ENCODE peak calls at places on chromosomes 2 and 18, in four cellular contexts. B is tibial artery; G is CD4-positive, alpha-beta memory T cell; N is A549. L is an unnamed sample.
A peak's percentile ranks its signal among the peaks of the same experiment; 100 is the strongest.

GRCh38 chr2:109680523-109681297 is 66.5 kb downstream of the SOWAHC start:
- DNase-seq in B (no peak), G (no peak), N (peak; percentile 18), L (no peak)

GRCh38 chr2:222715729-222716128 is 44.3 kb downstream of the MOGAT1 start:
- DNase-seq in B (no peak), G (no peak), N (no peak), L (no peak)

GRCh38 chr2:148970393-148970792 is 68.1 kb upstream of the LYPD6B start:
- DNase-seq in B (no peak), G (no peak), N (no peak), L (no peak)

GRCh38 chr2:10654069-10654468 is 35.7 kb downstream of the NOL10 start:
- DNase-seq in B (no peak), G (peak; percentile 41), N (no peak), L (peak; percentile 51)

GRCh38 chr2:14433946-14434495 is 198.5 kb upstream of the LRATD1 start:
- DNase-seq in B (no peak), G (no peak), N (no peak), L (no peak)

GRCh38 chr18:22228930-22229329 is 59.5 kb downstream of the GATA6 start:
- DNase-seq in B (no peak), G (no peak), N (no peak), L (no peak)

GRCh38 chr2:150066490-150066889 is 421.0 kb downstream of the RND3 start:
- DNase-seq in B (no peak), G (no peak), N (no peak), L (no peak)

GRCh38 chr2:27209621-27210401 is 2.0 kb upstream of the ATRAID start:
- DNase-seq in B (no peak), G (no peak), N (no peak), L (no peak)

GRCh38 chr2:239247401-239248245 is 153.2 kb downstream of the HDAC4 start:
- DNase-seq in B (no peak), G (no peak), N (no peak), L (no peak)

GRCh38 chr2:6866239-6866745 is 585 bp upstream of the CMPK2 start:
- DNase-seq in B (no peak), G (peak; percentile 45), N (peak; percentile 56), L (no peak)

GRCh38 chr2:239440511-239440959 is 39.7 kb upstream of the HDAC4 start:
- DNase-seq in B (no peak), G (no peak), N (no peak), L (no peak)

GRCh38 chr2:106193491-106193976 is 567 bp downstream of the UXS1 start:
- DNase-seq in B (no peak), G (peak; percentile 20), N (no peak), L (no peak)

GRCh38 chr2:21451418-21451817 is 327.6 kb downstream of the TDRD15 start:
- DNase-seq in B (no peak), G (no peak), N (no peak), L (no peak)

GRCh38 chr2:97910403-97911209 is 85.1 kb downstream of the TMEM131 start:
- DNase-seq in B (no peak), G (no peak), N (no peak), L (no peak)

GRCh38 chr18:61901334-61901986 is 8.7 kb upstream of the RNF152 start:
- DNase-seq in B (no peak), G (peak; percentile 49), N (peak; percentile 59), L (peak; percentile 46)

GRCh38 chr18:33051397-33051796 is 278.6 kb upstream of the KLHL14 start:
- DNase-seq in B (no peak), G (no peak), N (no peak), L (peak; percentile 15)

GRCh38 chr2:241314181-241314932 is 1.1 kb downstream of the HDLBP start:
- DNase-seq in B (no peak), G (no peak), N (peak; percentile 74), L (no peak)

GRCh38 chr2:147076634-147077033 is 768.2 kb upstream of the ACVR2A start:
- DNase-seq in B (no peak), G (no peak), N (no peak), L (no peak)

GRCh38 chr2:105840933-105841332 is 96.2 kb downstream of the NCK2 start:
- DNase-seq in B (no peak), G (no peak), N (no peak), L (no peak)

GRCh38 chr18:29311580-29311979 is 1134.7 kb upstream of the CDH2 start:
- DNase-seq in B (no peak), G (no peak), N (no peak), L (no peak)

GRCh38 chr2:119429225-119430000 is 2.2 kb upstream of the TMEM37 start:
- DNase-seq in B (no peak), G (no peak), N (no peak), L (no peak)

GRCh38 chr2:238141541-238142318 is 3.3 kb downstream of the KLHL30 start:
- DNase-seq in B (no peak), G (no peak), N (peak; percentile 78), L (peak; percentile 47)

GRCh38 chr18:45650321-45650720 is 35.0 kb downstream of the SLC14A2 start:
- DNase-seq in B (no peak), G (no peak), N (no peak), L (no peak)

GRCh38 chr2:39437522-39438296 is 624 bp upstream of the MAP4K3 start:
- DNase-seq in B (peak; percentile 23), G (peak; percentile 60), N (peak; percentile 63), L (no peak)

GRCh38 chr2:168494190-168494711 is 38.2 kb downstream of the CERS6 start:
- DNase-seq in B (no peak), G (no peak), N (peak; percentile 61), L (no peak)

GRCh38 chr18:22447770-22448169 is 30.1 kb upstream of the CTAGE1 start:
- DNase-seq in B (no peak), G (no peak), N (no peak), L (no peak)

GRCh38 chr2:29766191-29766590 is 155.2 kb downstream of the ALK start:
- DNase-seq in B (no peak), G (no peak), N (no peak), L (no peak)

GRCh38 chr2:207135340-207135739 is 30.4 kb downstream of the KLF7 start:
- DNase-seq in B (no peak), G (peak; percentile 67), N (peak; percentile 55), L (no peak)

GRCh38 chr2:66507673-66508127 is 72.8 kb downstream of the MEIS1 start:
- DNase-seq in B (no peak), G (no peak), N (no peak), L (no peak)

GRCh38 chr2:18455256-18455862 is 105.1 kb downstream of the RDH14 start:
- DNase-seq in B (no peak), G (no peak), N (peak; percentile 5), L (no peak)

GRCh38 chr2:226529556-226529955 is 270.1 kb downstream of the IRS1 start:
- DNase-seq in B (no peak), G (no peak), N (no peak), L (no peak)

GRCh38 chr2:17851731-17852585 is 26.5 kb upstream of the KCNS3 start:
- DNase-seq in B (peak; percentile 25), G (no peak), N (peak; percentile 64), L (peak; percentile 67)

GRCh38 chr18:43274526-43274925 is 2.8 kb downstream of the SYT4 start:
- DNase-seq in B (no peak), G (no peak), N (no peak), L (no peak)

GRCh38 chr2:164535280-164536025 is 85.8 kb downstream of the GRB14 start:
- DNase-seq in B (no peak), G (no peak), N (no peak), L (no peak)

GRCh38 chr2:236167297-236168109 is 683 bp downstream of the GBX2 start:
- DNase-seq in B (no peak), G (no peak), N (peak; percentile 58), L (no peak)

GRCh38 chr2:131039908-131040660 is 53.2 kb downstream of the FAM168B start:
- DNase-seq in B (no peak), G (peak; percentile 34), N (no peak), L (no peak)

GRCh38 chr2:99190548-99190947 is 9.6 kb downstream of the MRPL30 start:
- DNase-seq in B (no peak), G (no peak), N (no peak), L (no peak)

GRCh38 chr18:13232971-13233565 is 14.5 kb downstream of the LDLRAD4 start:
- DNase-seq in B (no peak), G (no peak), N (no peak), L (no peak)

DNA sequence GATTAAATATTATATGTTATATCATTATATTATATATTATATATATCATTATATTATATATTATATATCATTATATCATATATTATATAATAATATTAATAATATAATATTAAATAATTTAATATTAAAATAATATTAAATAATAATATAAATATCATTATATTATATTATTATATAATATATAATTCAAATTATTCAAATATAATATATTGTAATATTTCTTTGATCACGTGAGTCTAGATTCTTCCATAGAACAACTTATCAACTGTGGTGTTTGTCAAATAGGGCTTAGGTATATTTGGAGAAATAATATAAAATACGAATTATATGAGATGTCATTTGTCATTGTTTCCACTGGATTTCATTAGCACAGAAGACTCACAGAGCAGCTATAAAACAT is 77.3 kb downstream of the SPHKAP start:
- DNase-seq in B (no peak), G (no peak), N (no peak), L (no peak)
- H3K4me1 ChIP-seq in B (no peaks in the 10 kb centered on the region), G (no peaks in the 10 kb centered on the region), N (no peaks in the 10 kb centered on the region), L (no peaks in the 10 kb centered on the region)

DNA sequence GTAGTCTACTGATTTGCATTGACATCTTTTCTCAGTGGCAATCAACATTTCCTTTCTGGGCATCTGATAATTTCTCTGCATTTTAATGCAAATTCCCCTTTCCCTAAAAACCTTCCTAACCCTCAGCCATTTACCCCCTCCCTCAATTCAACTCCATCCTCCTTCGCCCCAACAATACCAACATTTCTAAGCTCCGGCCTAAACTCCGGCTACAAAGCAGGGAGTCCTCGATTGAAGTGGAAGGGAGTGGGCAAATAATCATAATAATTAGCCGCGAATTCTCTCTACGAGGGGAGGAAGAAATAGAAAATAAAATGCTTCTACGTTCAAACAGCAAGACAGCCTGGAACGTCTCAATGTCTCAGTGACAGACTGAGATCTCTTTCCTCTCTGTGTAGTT is 4.6 kb downstream of the BCL11A start:
- DNase-seq in B (no peak), G (no peak), N (no peak), L (no peak)
- H3K4me3 ChIP-seq in B (peak overlapping the region; percentile 48), G (no peak overlapping the region), N (no peak overlapping the region), L (no peak overlapping the region)

DNA sequence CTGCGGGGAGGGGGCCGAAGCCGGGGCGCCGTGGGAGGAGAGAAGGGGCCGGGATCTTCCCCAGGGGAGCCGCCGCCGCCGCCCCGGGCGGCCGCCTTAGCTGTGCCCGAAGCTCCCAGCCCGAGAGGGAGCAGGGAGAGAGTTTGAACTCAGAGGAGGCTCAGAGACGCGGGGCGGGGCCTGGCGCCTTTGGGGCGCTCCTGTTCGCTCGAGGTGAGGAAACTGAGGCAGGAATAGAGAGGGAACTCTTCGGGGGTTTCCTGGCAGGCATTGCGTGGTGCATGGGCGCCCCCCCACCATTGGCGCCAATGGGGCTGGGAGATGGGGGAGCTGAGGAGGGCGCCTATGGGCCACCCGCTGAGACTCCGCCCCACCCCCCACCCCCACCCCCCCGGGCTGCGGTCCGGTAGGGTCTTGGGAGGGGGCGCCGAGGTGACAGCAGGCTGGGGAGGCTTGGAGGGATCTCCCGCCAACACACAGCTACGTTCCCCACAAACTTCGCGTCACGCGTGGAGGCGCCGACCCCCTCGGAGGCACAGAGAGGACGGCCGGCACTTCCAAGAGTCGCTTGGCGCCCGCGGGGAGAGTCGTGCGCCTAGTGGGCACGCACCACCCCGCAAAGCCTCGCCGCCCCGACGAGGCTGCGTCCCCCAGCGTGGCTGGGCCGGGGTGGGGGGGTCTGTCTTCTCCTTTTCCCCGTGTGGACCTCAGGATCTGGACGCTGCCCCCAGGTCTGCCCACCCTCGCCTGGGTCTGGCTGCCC is 680 bp downstream of the CTDSP1 start:
- DNase-seq in B (peak; percentile 51), G (peak; percentile 46), N (no peak), L (no peak)
- H3K4me1 ChIP-seq in B (peaks cover 55% of the 10 kb centered on the region), G (peaks cover 73% of the 10 kb centered on the region), N (peaks cover 41% of the 10 kb centered on the region), L (peaks cover 54% of the 10 kb centered on the region)

GRCh38 chr18:79798346-79798998 is 734 bp downstream of the KCNG2 start:
- DNase-seq in B (no peak), G (no peak), N (no peak), L (no peak)
- H3K4me3 ChIP-seq in B (peak overlapping the region; percentile 11), G (no peak overlapping the region), N (peak overlapping the region; percentile 35), L (no peak overlapping the region)